ENCODE peak calls at places on chromosomes 1 and 21, in ten cellular contexts. U, F, R, B, J, N, G, X, A and P are unnamed samples.

GRCh38 chr1:45097944-45098343 is 85.9 kb downstream of the UROD start:
- DNase-seq in U (no peak), F (no peak), R (no peak), B (no peak), J (no peak), N (no peak), G (no peak), X (peak; percentile 22), A (no peak), P (no peak)

GRCh38 chr21:45381865-45382697 is 22.9 kb upstream of the COL18A1 start:
- DNase-seq in U (peak; percentile 4), F (no peak), R (no peak), B (no peak), J (no peak), N (no peak), G (no peak), X (no peak), A (no peak), P (no peak)

GRCh38 chr1:111960971-111961370 is 28.5 kb downstream of the KCND3 start:
- DNase-seq in U (no peak), F (no peak), R (no peak), B (no peak), J (no peak), N (no peak), G (no peak), X (no peak), A (no peak), P (no peak)

GRCh38 chr1:36557041-36558000 is 74.6 kb upstream of the CSF3R start:
- DNase-seq in U (no peak), F (no peak), R (no peak), B (no peak), J (no peak), N (no peak), G (no peak), X (no peak), A (no peak), P (no peak)

GRCh38 chr21:17609681-17610080 is 3.0 kb downstream of the BTG3 start:
- DNase-seq in U (no peak), F (no peak), R (no peak), B (no peak), J (no peak), N (no peak), G (no peak), X (no peak), A (no peak), P (no peak)

GRCh38 chr1:213082778-213083445 is 31.9 kb downstream of the RPS6KC1 start:
- DNase-seq in U (no peak), F (peak; percentile 4), R (no peak), B (no peak), J (no peak), N (no peak), G (no peak), X (no peak), A (no peak), P (no peak)

GRCh38 chr1:213266983-213267772 is 216.1 kb downstream of the RPS6KC1 start:
- DNase-seq in U (no peak), F (no peak), R (no peak), B (no peak), J (no peak), N (no peak), G (no peak), X (no peak), A (no peak), P (no peak)

GRCh38 chr1:162562452-162562828 is 918 bp downstream of the UAP1 start:
- DNase-seq in U (no peak), F (peak; percentile 62), R (no peak), B (peak; percentile 75), J (no peak), N (no peak), G (no peak), X (peak; percentile 66), A (no peak), P (no peak)

DNA sequence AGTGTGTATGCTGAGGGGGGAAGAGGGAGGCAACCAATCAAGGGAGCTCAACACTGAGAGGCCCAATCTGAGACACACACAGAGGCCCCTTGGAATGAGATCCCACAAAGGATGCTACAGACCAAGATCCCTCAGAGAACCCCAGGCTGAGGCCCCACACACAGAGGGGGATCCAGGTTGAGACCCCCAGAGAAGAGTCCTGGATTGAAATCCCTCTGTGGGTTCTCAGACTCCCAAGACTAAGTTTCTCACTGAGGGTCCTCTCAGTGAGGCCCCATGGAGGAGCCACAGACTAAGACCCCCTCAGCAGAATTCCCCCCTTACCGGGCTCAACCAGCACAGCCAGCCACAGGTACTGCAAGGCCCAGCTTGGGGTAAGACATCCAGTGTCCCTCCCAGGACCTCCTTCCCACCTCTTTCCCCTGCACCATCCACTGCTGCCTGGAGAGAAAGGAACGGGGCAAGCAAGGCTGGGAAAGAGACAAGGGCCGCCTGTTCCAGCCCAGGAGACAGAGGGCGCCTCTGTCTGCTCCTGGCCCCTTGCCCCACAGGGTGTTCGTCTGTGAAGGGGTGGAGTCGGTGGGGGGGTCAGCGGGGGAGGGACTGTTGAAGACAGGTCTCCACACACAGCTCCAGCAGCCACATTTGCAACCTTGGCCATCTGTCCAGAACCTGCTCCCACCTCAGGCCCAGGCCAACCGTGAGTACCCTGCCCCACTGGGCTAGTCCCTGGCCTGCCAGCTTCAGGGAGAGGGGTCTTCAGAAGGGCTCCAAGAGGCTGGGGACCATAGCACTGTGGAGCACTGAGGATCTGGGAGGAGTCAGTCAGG is at the start of gene S100A1:
- DNase-seq in U (peak; percentile 56), F (no peak), R (no peak), B (no peak), J (no peak), N (no peak), G (no peak), X (no peak), A (no peak), P (peak; percentile 84)
- TF ChIP-seq CTCF in U (no peak), F (no peak), R (no peak), B (no peak), J (no peak), N (peak; percentile 7), G (peak; percentile 2), X (no peak), A (peak; percentile 63), P (no peak)

GRCh38 chr1:22163137-22163536 is 20.2 kb upstream of the WNT4 start:
- DNase-seq in U (no peak), F (no peak), R (no peak), B (no peak), J (no peak), N (no peak), G (no peak), X (no peak), A (peak; percentile 67), P (no peak)

GRCh38 chr1:22164841-22165808 is 22.2 kb upstream of the WNT4 start:
- DNase-seq in U (no peak), F (no peak), R (no peak), B (no peak), J (no peak), N (no peak), G (no peak), X (no peak), A (no peak), P (no peak)

GRCh38 chr1:22159858-22160257 is 17.0 kb upstream of the WNT4 start:
- DNase-seq in U (no peak), F (peak; percentile 9), R (peak; percentile 63), B (no peak), J (no peak), N (no peak), G (no peak), X (no peak), A (no peak), P (no peak)

GRCh38 chr1:22166439-22166838 is 23.5 kb upstream of the WNT4 start:
- DNase-seq in U (no peak), F (no peak), R (no peak), B (no peak), J (no peak), N (no peak), G (no peak), X (no peak), A (no peak), P (no peak)

GRCh38 chr1:22163578-22163977 is 20.7 kb upstream of the WNT4 start:
- DNase-seq in U (peak; percentile 48), F (no peak), R (no peak), B (no peak), J (no peak), N (no peak), G (no peak), X (no peak), A (peak; percentile 48), P (no peak)
- H3K4me3 ChIP-seq in U (no peak overlapping the region), F (no peak overlapping the region), R (no peak overlapping the region), B (no peak overlapping the region), J (no peak overlapping the region), N (no peak overlapping the region), G (no peak overlapping the region), X (no peak overlapping the region), A (peak overlapping the region; percentile 26), P (no peak overlapping the region)

DNA sequence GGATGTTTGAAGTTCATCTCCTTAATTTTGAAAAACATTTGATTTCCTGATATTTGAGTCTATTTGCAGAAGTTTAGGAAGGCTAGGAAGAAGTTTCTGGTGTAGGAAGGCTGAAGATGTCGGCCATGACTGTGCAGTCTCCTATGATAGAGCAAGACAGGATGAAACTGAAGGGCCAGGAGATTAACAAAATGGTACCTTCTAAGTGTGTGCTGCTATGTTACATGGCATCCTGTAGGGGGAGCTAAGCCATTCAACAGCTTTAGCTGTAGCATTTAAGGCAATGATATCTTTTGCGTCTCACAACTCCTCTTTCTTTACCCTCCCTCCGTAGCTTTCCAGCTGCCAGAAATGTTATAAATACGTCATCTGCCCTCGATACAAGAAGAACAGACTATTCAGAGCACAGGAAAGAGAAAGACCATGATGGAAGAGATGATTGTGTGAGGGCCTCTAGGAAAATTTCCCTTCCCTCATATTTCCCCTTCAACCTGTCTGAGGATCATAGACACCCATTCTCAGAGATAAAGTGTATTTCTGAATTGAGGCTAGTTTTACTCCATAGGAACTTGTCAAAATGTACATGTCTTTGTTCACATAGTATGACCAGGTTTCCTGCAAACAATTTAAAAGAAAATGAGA is 61.1 kb downstream of the XCL1 start:
- DNase-seq in U (no peak), F (no peak), R (no peak), B (peak; percentile 55), J (peak; percentile 3), N (no peak), G (peak; percentile 47), X (peak; percentile 57), A (no peak), P (no peak)
- TF ChIP-seq CTCF in U (peak; percentile 55), F (peak; percentile 64), R (no peak), B (peak; percentile 63), J (peak; percentile 61), N (peak; percentile 18), G (peak; percentile 79), X (peak; percentile 72), A (peak; percentile 68), P (peak; percentile 56)

GRCh38 chr1:85297538-85297854 is 21.1 kb upstream of the BCL10 start:
- DNase-seq in U (no peak), F (no peak), R (no peak), B (no peak), J (no peak), N (no peak), G (no peak), X (no peak), A (no peak), P (no peak)

GRCh38 chr1:85296980-85297379 is 20.5 kb upstream of the BCL10 start:
- DNase-seq in U (no peak), F (peak; percentile 42), R (no peak), B (no peak), J (no peak), N (no peak), G (no peak), X (peak; percentile 45), A (no peak), P (no peak)

GRCh38 chr1:85300140-85300539 is 23.7 kb upstream of the BCL10 start:
- DNase-seq in U (no peak), F (no peak), R (no peak), B (no peak), J (no peak), N (no peak), G (no peak), X (no peak), A (no peak), P (no peak)

GRCh38 chr1:85295654-85296053 is 19.2 kb upstream of the BCL10 start:
- DNase-seq in U (no peak), F (no peak), R (no peak), B (no peak), J (no peak), N (no peak), G (no peak), X (no peak), A (no peak), P (no peak)

DNA sequence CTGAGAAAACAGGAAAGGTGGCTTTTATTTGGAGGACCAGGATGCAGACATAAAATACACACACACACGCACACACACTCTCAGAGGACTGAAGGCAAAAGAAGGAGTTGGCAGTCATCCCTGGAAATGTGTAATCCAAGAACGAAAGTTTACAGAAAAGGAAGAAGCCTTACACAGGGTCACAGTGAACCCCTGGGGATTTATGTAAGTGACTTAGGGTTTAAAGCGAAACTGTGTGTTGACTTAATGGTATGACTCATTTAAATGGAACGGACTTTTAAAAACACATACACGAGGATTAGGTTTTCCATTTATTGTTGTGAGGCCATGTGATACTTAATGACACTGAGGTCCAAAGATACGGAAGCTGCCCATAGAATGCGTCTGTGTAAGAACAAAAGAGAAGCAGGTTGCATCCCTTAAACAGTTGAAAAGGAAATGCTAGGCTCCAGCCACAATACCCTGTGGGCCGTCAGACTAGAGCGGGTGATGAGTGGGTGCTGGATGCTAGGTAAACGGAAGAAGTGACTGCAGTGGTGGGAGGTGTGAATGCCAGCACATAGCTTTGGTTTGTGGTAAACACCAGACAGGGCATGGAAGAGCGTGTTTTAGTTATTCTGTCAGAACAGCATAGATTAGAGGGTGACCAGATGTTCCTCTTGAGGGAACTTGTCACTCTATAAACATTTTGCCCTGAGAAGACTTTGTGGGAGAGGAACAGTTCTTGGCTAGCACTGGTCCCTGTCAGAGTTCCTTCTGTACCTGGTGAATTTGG is 21.6 kb upstream of the BCL10 start:
- DNase-seq in U (no peak), F (peak; percentile 99), R (peak; percentile 24), B (peak; percentile 98), J (no peak), N (peak; percentile 60), G (no peak), X (peak; percentile 99), A (peak; percentile 75), P (peak; percentile 89)
- H3K4me3 ChIP-seq in U (no peak overlapping the region), F (no peak overlapping the region), R (no peak overlapping the region), B (peak overlapping the region; percentile 4), J (no peak overlapping the region), N (no peak overlapping the region), G (no peak overlapping the region), X (peak overlapping the region; percentile 23), A (peak overlapping the region; percentile 35), P (peak overlapping the region; percentile 3)